ENCODE peak calls at places on chromosome 5, in seven cellular contexts. One of them, this sample, is unnamed.

GRCh38 chr5:39161578-39161977 is 57.8 kb downstream of the FYB1 start:
- DNase-seq in ELF-1: no peak
- DNase-seq in activated naive CD4-positive, alpha-beta T cell treated with anti-CD3 and anti-CD28 coated beads, Interleukin-2, amount 50 U/mL, for 16 hours: no peak
- DNase-seq in hippocampal formation: no peak
- DNase-seq in stimulated activated CD4-positive, alpha-beta T cell treated with anti-CD3 and anti-CD28 coated beads, TNF-alpha, amount 100 ng/mL, for 4 hours: no peak
- DNase-seq in Caco-2: no peak
- DNase-seq in erythroblast: no peak
- DNase-seq in this sample: no peak

GRCh38 chr5:25119654-25120053 is 474.9 kb upstream of the CDH10 start:
- DNase-seq in Caco-2: no peak
- DNase-seq in hippocampal formation: no peak
- DNase-seq in erythroblast: peak
- DNase-seq in stimulated activated CD4-positive, alpha-beta T cell treated with anti-CD3 and anti-CD28 coated beads, TNF-alpha, amount 100 ng/mL, for 4 hours: no peak
- DNase-seq in ELF-1: peak
- DNase-seq in activated naive CD4-positive, alpha-beta T cell treated with anti-CD3 and anti-CD28 coated beads, Interleukin-2, amount 50 U/mL, for 16 hours: no peak
- DNase-seq in this sample: peak

GRCh38 chr5:1737790-1738405 is 61.7 kb downstream of the MRPL36 start:
- DNase-seq in activated naive CD4-positive, alpha-beta T cell treated with anti-CD3 and anti-CD28 coated beads, Interleukin-2, amount 50 U/mL, for 16 hours: peak
- DNase-seq in erythroblast: peak
- DNase-seq in Caco-2: peak
- DNase-seq in ELF-1: peak
- DNase-seq in stimulated activated CD4-positive, alpha-beta T cell treated with anti-CD3 and anti-CD28 coated beads, TNF-alpha, amount 100 ng/mL, for 4 hours: no peak
- DNase-seq in hippocampal formation: no peak
- DNase-seq in this sample: peak

GRCh38 chr5:158816306-158816705 is 283.4 kb downstream of the EBF1 start:
- DNase-seq in hippocampal formation: no peak
- DNase-seq in erythroblast: no peak
- DNase-seq in activated naive CD4-positive, alpha-beta T cell treated with anti-CD3 and anti-CD28 coated beads, Interleukin-2, amount 50 U/mL, for 16 hours: no peak
- DNase-seq in ELF-1: no peak
- DNase-seq in Caco-2: no peak
- DNase-seq in stimulated activated CD4-positive, alpha-beta T cell treated with anti-CD3 and anti-CD28 coated beads, TNF-alpha, amount 100 ng/mL, for 4 hours: no peak
- DNase-seq in this sample: no peak

GRCh38 chr5:170159101-170159698 is 53.5 kb downstream of the FOXI1 start:
- DNase-seq in Caco-2: no peak
- DNase-seq in stimulated activated CD4-positive, alpha-beta T cell treated with anti-CD3 and anti-CD28 coated beads, TNF-alpha, amount 100 ng/mL, for 4 hours: no peak
- DNase-seq in activated naive CD4-positive, alpha-beta T cell treated with anti-CD3 and anti-CD28 coated beads, Interleukin-2, amount 50 U/mL, for 16 hours: no peak
- DNase-seq in erythroblast: no peak
- DNase-seq in hippocampal formation: no peak
- DNase-seq in ELF-1: no peak
- DNase-seq in this sample: peak

GRCh38 chr5:89208392-89208791 is 325.4 kb upstream of the MEF2C start:
- DNase-seq in stimulated activated CD4-positive, alpha-beta T cell treated with anti-CD3 and anti-CD28 coated beads, TNF-alpha, amount 100 ng/mL, for 4 hours: no peak
- DNase-seq in ELF-1: no peak
- DNase-seq in erythroblast: no peak
- DNase-seq in Caco-2: no peak
- DNase-seq in activated naive CD4-positive, alpha-beta T cell treated with anti-CD3 and anti-CD28 coated beads, Interleukin-2, amount 50 U/mL, for 16 hours: no peak
- DNase-seq in hippocampal formation: no peak
- DNase-seq in this sample: no peak

GRCh38 chr5:138448481-138449398 is 9.9 kb downstream of the REEP2 start:
- DNase-seq in activated naive CD4-positive, alpha-beta T cell treated with anti-CD3 and anti-CD28 coated beads, Interleukin-2, amount 50 U/mL, for 16 hours: no peak
- DNase-seq in Caco-2: no peak
- DNase-seq in hippocampal formation: peak
- DNase-seq in ELF-1: no peak
- DNase-seq in erythroblast: no peak
- DNase-seq in stimulated activated CD4-positive, alpha-beta T cell treated with anti-CD3 and anti-CD28 coated beads, TNF-alpha, amount 100 ng/mL, for 4 hours: no peak
- DNase-seq in this sample: peak

GRCh38 chr5:146336197-146336596 is 2.4 kb upstream of the POU4F3 start:
- DNase-seq in hippocampal formation: no peak
- DNase-seq in erythroblast: no peak
- DNase-seq in ELF-1: no peak
- DNase-seq in activated naive CD4-positive, alpha-beta T cell treated with anti-CD3 and anti-CD28 coated beads, Interleukin-2, amount 50 U/mL, for 16 hours: no peak
- DNase-seq in Caco-2: no peak
- DNase-seq in stimulated activated CD4-positive, alpha-beta T cell treated with anti-CD3 and anti-CD28 coated beads, TNF-alpha, amount 100 ng/mL, for 4 hours: no peak
- DNase-seq in this sample: no peak

GRCh38 chr5:138989720-138990119 is 114.6 kb upstream of the LRRTM2 start:
- DNase-seq in erythroblast: no peak
- DNase-seq in ELF-1: no peak
- DNase-seq in Caco-2: no peak
- DNase-seq in hippocampal formation: no peak
- DNase-seq in stimulated activated CD4-positive, alpha-beta T cell treated with anti-CD3 and anti-CD28 coated beads, TNF-alpha, amount 100 ng/mL, for 4 hours: no peak
- DNase-seq in activated naive CD4-positive, alpha-beta T cell treated with anti-CD3 and anti-CD28 coated beads, Interleukin-2, amount 50 U/mL, for 16 hours: no peak
- DNase-seq in this sample: peak

GRCh38 chr5:991472-992267 is 16.9 kb upstream of the NKD2 start:
- DNase-seq in activated naive CD4-positive, alpha-beta T cell treated with anti-CD3 and anti-CD28 coated beads, Interleukin-2, amount 50 U/mL, for 16 hours: no peak
- DNase-seq in erythroblast: no peak
- DNase-seq in Caco-2: no peak
- DNase-seq in ELF-1: no peak
- DNase-seq in stimulated activated CD4-positive, alpha-beta T cell treated with anti-CD3 and anti-CD28 coated beads, TNF-alpha, amount 100 ng/mL, for 4 hours: no peak
- DNase-seq in hippocampal formation: no peak
- DNase-seq in this sample: no peak

GRCh38 chr5:8253376-8253775 is 384.4 kb downstream of the MTRR start:
- DNase-seq in stimulated activated CD4-positive, alpha-beta T cell treated with anti-CD3 and anti-CD28 coated beads, TNF-alpha, amount 100 ng/mL, for 4 hours: no peak
- DNase-seq in activated naive CD4-positive, alpha-beta T cell treated with anti-CD3 and anti-CD28 coated beads, Interleukin-2, amount 50 U/mL, for 16 hours: no peak
- DNase-seq in Caco-2: no peak
- DNase-seq in erythroblast: no peak
- DNase-seq in ELF-1: no peak
- DNase-seq in hippocampal formation: no peak
- DNase-seq in this sample: no peak

GRCh38 chr5:28014779-28015178 is 976.4 kb upstream of the CDH9 start:
- DNase-seq in activated naive CD4-positive, alpha-beta T cell treated with anti-CD3 and anti-CD28 coated beads, Interleukin-2, amount 50 U/mL, for 16 hours: no peak
- DNase-seq in erythroblast: peak
- DNase-seq in stimulated activated CD4-positive, alpha-beta T cell treated with anti-CD3 and anti-CD28 coated beads, TNF-alpha, amount 100 ng/mL, for 4 hours: no peak
- DNase-seq in Caco-2: no peak
- DNase-seq in ELF-1: no peak
- DNase-seq in hippocampal formation: no peak
- DNase-seq in this sample: peak

GRCh38 chr5:172975289-172975688 is 8.3 kb upstream of the ATP6V0E1 start:
- DNase-seq in activated naive CD4-positive, alpha-beta T cell treated with anti-CD3 and anti-CD28 coated beads, Interleukin-2, amount 50 U/mL, for 16 hours: no peak
- DNase-seq in Caco-2: no peak
- DNase-seq in ELF-1: no peak
- DNase-seq in stimulated activated CD4-positive, alpha-beta T cell treated with anti-CD3 and anti-CD28 coated beads, TNF-alpha, amount 100 ng/mL, for 4 hours: no peak
- DNase-seq in hippocampal formation: no peak
- DNase-seq in erythroblast: no peak
- DNase-seq in this sample: no peak

GRCh38 chr5:109703165-109703564 is 13.4 kb downstream of the MAN2A1 start:
- DNase-seq in stimulated activated CD4-positive, alpha-beta T cell treated with anti-CD3 and anti-CD28 coated beads, TNF-alpha, amount 100 ng/mL, for 4 hours: no peak
- DNase-seq in activated naive CD4-positive, alpha-beta T cell treated with anti-CD3 and anti-CD28 coated beads, Interleukin-2, amount 50 U/mL, for 16 hours: no peak
- DNase-seq in ELF-1: no peak
- DNase-seq in Caco-2: no peak
- DNase-seq in erythroblast: peak
- DNase-seq in hippocampal formation: no peak
- DNase-seq in this sample: no peak

GRCh38 chr5:126858441-126858840 is 81.5 kb downstream of the LMNB1 start:
- DNase-seq in activated naive CD4-positive, alpha-beta T cell treated with anti-CD3 and anti-CD28 coated beads, Interleukin-2, amount 50 U/mL, for 16 hours: no peak
- DNase-seq in erythroblast: no peak
- DNase-seq in stimulated activated CD4-positive, alpha-beta T cell treated with anti-CD3 and anti-CD28 coated beads, TNF-alpha, amount 100 ng/mL, for 4 hours: no peak
- DNase-seq in ELF-1: peak
- DNase-seq in hippocampal formation: no peak
- DNase-seq in Caco-2: peak
- DNase-seq in this sample: no peak

GRCh38 chr5:143077453-143078103 is 307.4 kb downstream of the ARHGAP26 start:
- DNase-seq in activated naive CD4-positive, alpha-beta T cell treated with anti-CD3 and anti-CD28 coated beads, Interleukin-2, amount 50 U/mL, for 16 hours: no peak
- DNase-seq in Caco-2: no peak
- DNase-seq in ELF-1: no peak
- DNase-seq in erythroblast: no peak
- DNase-seq in hippocampal formation: no peak
- DNase-seq in stimulated activated CD4-positive, alpha-beta T cell treated with anti-CD3 and anti-CD28 coated beads, TNF-alpha, amount 100 ng/mL, for 4 hours: no peak
- DNase-seq in this sample: no peak

GRCh38 chr5:148179234-148179824 is 11.0 kb downstream of the SPINK14 start:
- DNase-seq in erythroblast: peak
- DNase-seq in hippocampal formation: no peak
- DNase-seq in activated naive CD4-positive, alpha-beta T cell treated with anti-CD3 and anti-CD28 coated beads, Interleukin-2, amount 50 U/mL, for 16 hours: no peak
- DNase-seq in ELF-1: no peak
- DNase-seq in Caco-2: no peak
- DNase-seq in stimulated activated CD4-positive, alpha-beta T cell treated with anti-CD3 and anti-CD28 coated beads, TNF-alpha, amount 100 ng/mL, for 4 hours: no peak
- DNase-seq in this sample: peak

GRCh38 chr5:65086234-65086886 is 317.6 kb downstream of the CWC27 start:
- DNase-seq in activated naive CD4-positive, alpha-beta T cell treated with anti-CD3 and anti-CD28 coated beads, Interleukin-2, amount 50 U/mL, for 16 hours: no peak
- DNase-seq in stimulated activated CD4-positive, alpha-beta T cell treated with anti-CD3 and anti-CD28 coated beads, TNF-alpha, amount 100 ng/mL, for 4 hours: no peak
- DNase-seq in erythroblast: no peak
- DNase-seq in hippocampal formation: no peak
- DNase-seq in Caco-2: no peak
- DNase-seq in ELF-1: peak
- DNase-seq in this sample: peak

GRCh38 chr5:80620206-80620605 is 34.2 kb upstream of the MSH3 start:
- DNase-seq in erythroblast: no peak
- DNase-seq in Caco-2: no peak
- DNase-seq in stimulated activated CD4-positive, alpha-beta T cell treated with anti-CD3 and anti-CD28 coated beads, TNF-alpha, amount 100 ng/mL, for 4 hours: no peak
- DNase-seq in hippocampal formation: no peak
- DNase-seq in ELF-1: no peak
- DNase-seq in activated naive CD4-positive, alpha-beta T cell treated with anti-CD3 and anti-CD28 coated beads, Interleukin-2, amount 50 U/mL, for 16 hours: no peak
- DNase-seq in this sample: peak

GRCh38 chr5:177458912-177459350 is 12.3 kb downstream of the PRR7 start:
- DNase-seq in Caco-2: peak
- DNase-seq in stimulated activated CD4-positive, alpha-beta T cell treated with anti-CD3 and anti-CD28 coated beads, TNF-alpha, amount 100 ng/mL, for 4 hours: no peak
- DNase-seq in hippocampal formation: no peak
- DNase-seq in activated naive CD4-positive, alpha-beta T cell treated with anti-CD3 and anti-CD28 coated beads, Interleukin-2, amount 50 U/mL, for 16 hours: no peak
- DNase-seq in ELF-1: no peak
- DNase-seq in erythroblast: no peak
- DNase-seq in this sample: peak

GRCh38 chr5:88785396-88786216 is 97.4 kb downstream of the MEF2C start:
- DNase-seq in activated naive CD4-positive, alpha-beta T cell treated with anti-CD3 and anti-CD28 coated beads, Interleukin-2, amount 50 U/mL, for 16 hours: no peak
- DNase-seq in Caco-2: no peak
- DNase-seq in hippocampal formation: no peak
- DNase-seq in stimulated activated CD4-positive, alpha-beta T cell treated with anti-CD3 and anti-CD28 coated beads, TNF-alpha, amount 100 ng/mL, for 4 hours: no peak
- DNase-seq in erythroblast: no peak
- DNase-seq in ELF-1: peak
- DNase-seq in this sample: peak

GRCh38 chr5:179802207-179802883 is 4.3 kb downstream of the MGAT4B start:
- DNase-seq in erythroblast: no peak
- DNase-seq in ELF-1: peak
- DNase-seq in hippocampal formation: no peak
- DNase-seq in stimulated activated CD4-positive, alpha-beta T cell treated with anti-CD3 and anti-CD28 coated beads, TNF-alpha, amount 100 ng/mL, for 4 hours: no peak
- DNase-seq in activated naive CD4-positive, alpha-beta T cell treated with anti-CD3 and anti-CD28 coated beads, Interleukin-2, amount 50 U/mL, for 16 hours: no peak
- DNase-seq in Caco-2: no peak
- DNase-seq in this sample: no peak

GRCh38 chr5:172765766-172766286 is 5.2 kb downstream of the DUSP1 start:
- DNase-seq in erythroblast: no peak
- DNase-seq in stimulated activated CD4-positive, alpha-beta T cell treated with anti-CD3 and anti-CD28 coated beads, TNF-alpha, amount 100 ng/mL, for 4 hours: no peak
- DNase-seq in Caco-2: no peak
- DNase-seq in activated naive CD4-positive, alpha-beta T cell treated with anti-CD3 and anti-CD28 coated beads, Interleukin-2, amount 50 U/mL, for 16 hours: no peak
- DNase-seq in hippocampal formation: no peak
- DNase-seq in ELF-1: no peak
- DNase-seq in this sample: peak

GRCh38 chr5:111757582-111758283 is 739 bp upstream of the NREP start:
- DNase-seq in stimulated activated CD4-positive, alpha-beta T cell treated with anti-CD3 and anti-CD28 coated beads, TNF-alpha, amount 100 ng/mL, for 4 hours: peak
- DNase-seq in hippocampal formation: peak
- DNase-seq in ELF-1: peak
- DNase-seq in activated naive CD4-positive, alpha-beta T cell treated with anti-CD3 and anti-CD28 coated beads, Interleukin-2, amount 50 U/mL, for 16 hours: peak
- DNase-seq in erythroblast: peak
- DNase-seq in Caco-2: peak
- DNase-seq in this sample: peak

GRCh38 chr5:172437445-172438303 is 16.7 kb downstream of the SH3PXD2B start:
- DNase-seq in Caco-2: no peak
- DNase-seq in stimulated activated CD4-positive, alpha-beta T cell treated with anti-CD3 and anti-CD28 coated beads, TNF-alpha, amount 100 ng/mL, for 4 hours: no peak
- DNase-seq in ELF-1: no peak
- DNase-seq in hippocampal formation: peak
- DNase-seq in erythroblast: no peak
- DNase-seq in activated naive CD4-positive, alpha-beta T cell treated with anti-CD3 and anti-CD28 coated beads, Interleukin-2, amount 50 U/mL, for 16 hours: no peak
- DNase-seq in this sample: peak

GRCh38 chr5:105868038-105868775 is 1802.5 kb downstream of the EFNA5 start:
- DNase-seq in activated naive CD4-positive, alpha-beta T cell treated with anti-CD3 and anti-CD28 coated beads, Interleukin-2, amount 50 U/mL, for 16 hours: no peak
- DNase-seq in Caco-2: no peak
- DNase-seq in stimulated activated CD4-positive, alpha-beta T cell treated with anti-CD3 and anti-CD28 coated beads, TNF-alpha, amount 100 ng/mL, for 4 hours: no peak
- DNase-seq in ELF-1: no peak
- DNase-seq in erythroblast: no peak
- DNase-seq in hippocampal formation: no peak
- DNase-seq in this sample: peak

GRCh38 chr5:39520232-39520572 is 95.4 kb upstream of the DAB2 start:
- DNase-seq in Caco-2: no peak
- DNase-seq in ELF-1: no peak
- DNase-seq in hippocampal formation: no peak
- DNase-seq in stimulated activated CD4-positive, alpha-beta T cell treated with anti-CD3 and anti-CD28 coated beads, TNF-alpha, amount 100 ng/mL, for 4 hours: no peak
- DNase-seq in activated naive CD4-positive, alpha-beta T cell treated with anti-CD3 and anti-CD28 coated beads, Interleukin-2, amount 50 U/mL, for 16 hours: no peak
- DNase-seq in erythroblast: no peak
- DNase-seq in this sample: peak

GRCh38 chr5:140631063-140631462 is 1.9 kb downstream of the CD14 start:
- DNase-seq in stimulated activated CD4-positive, alpha-beta T cell treated with anti-CD3 and anti-CD28 coated beads, TNF-alpha, amount 100 ng/mL, for 4 hours: no peak
- DNase-seq in activated naive CD4-positive, alpha-beta T cell treated with anti-CD3 and anti-CD28 coated beads, Interleukin-2, amount 50 U/mL, for 16 hours: no peak
- DNase-seq in ELF-1: no peak
- DNase-seq in Caco-2: no peak
- DNase-seq in erythroblast: no peak
- DNase-seq in hippocampal formation: no peak
- DNase-seq in this sample: no peak

GRCh38 chr5:67206381-67207328 is 10.1 kb upstream of the CD180 start:
- DNase-seq in activated naive CD4-positive, alpha-beta T cell treated with anti-CD3 and anti-CD28 coated beads, Interleukin-2, amount 50 U/mL, for 16 hours: peak
- DNase-seq in hippocampal formation: no peak
- DNase-seq in stimulated activated CD4-positive, alpha-beta T cell treated with anti-CD3 and anti-CD28 coated beads, TNF-alpha, amount 100 ng/mL, for 4 hours: peak
- DNase-seq in Caco-2: no peak
- DNase-seq in erythroblast: peak
- DNase-seq in ELF-1: no peak
- DNase-seq in this sample: peak

GRCh38 chr5:113038714-113039113 is 62.1 kb downstream of the DCP2 start:
- DNase-seq in ELF-1: no peak
- DNase-seq in hippocampal formation: no peak
- DNase-seq in Caco-2: no peak
- DNase-seq in erythroblast: no peak
- DNase-seq in activated naive CD4-positive, alpha-beta T cell treated with anti-CD3 and anti-CD28 coated beads, Interleukin-2, amount 50 U/mL, for 16 hours: no peak
- DNase-seq in stimulated activated CD4-positive, alpha-beta T cell treated with anti-CD3 and anti-CD28 coated beads, TNF-alpha, amount 100 ng/mL, for 4 hours: no peak
- DNase-seq in this sample: peak

GRCh38 chr5:149957855-149958254 is 2.7 kb upstream of the SLC26A2 start:
- DNase-seq in erythroblast: no peak
- DNase-seq in hippocampal formation: no peak
- DNase-seq in ELF-1: no peak
- DNase-seq in stimulated activated CD4-positive, alpha-beta T cell treated with anti-CD3 and anti-CD28 coated beads, TNF-alpha, amount 100 ng/mL, for 4 hours: no peak
- DNase-seq in Caco-2: peak
- DNase-seq in activated naive CD4-positive, alpha-beta T cell treated with anti-CD3 and anti-CD28 coated beads, Interleukin-2, amount 50 U/mL, for 16 hours: no peak
- DNase-seq in this sample: no peak

GRCh38 chr5:80326468-80326867 is 6.7 kb downstream of the SPZ1 start:
- DNase-seq in hippocampal formation: no peak
- DNase-seq in ELF-1: no peak
- DNase-seq in Caco-2: no peak
- DNase-seq in activated naive CD4-positive, alpha-beta T cell treated with anti-CD3 and anti-CD28 coated beads, Interleukin-2, amount 50 U/mL, for 16 hours: no peak
- DNase-seq in stimulated activated CD4-positive, alpha-beta T cell treated with anti-CD3 and anti-CD28 coated beads, TNF-alpha, amount 100 ng/mL, for 4 hours: no peak
- DNase-seq in erythroblast: no peak
- DNase-seq in this sample: no peak

GRCh38 chr5:55915783-55916182 is 64.6 kb downstream of the IL31RA start:
- DNase-seq in stimulated activated CD4-positive, alpha-beta T cell treated with anti-CD3 and anti-CD28 coated beads, TNF-alpha, amount 100 ng/mL, for 4 hours: no peak
- DNase-seq in ELF-1: no peak
- DNase-seq in activated naive CD4-positive, alpha-beta T cell treated with anti-CD3 and anti-CD28 coated beads, Interleukin-2, amount 50 U/mL, for 16 hours: no peak
- DNase-seq in hippocampal formation: no peak
- DNase-seq in Caco-2: no peak
- DNase-seq in erythroblast: no peak
- DNase-seq in this sample: no peak

GRCh38 chr5:134139891-134140469 is 25.5 kb downstream of the TCF7 start:
- DNase-seq in ELF-1: no peak
- DNase-seq in Caco-2: peak
- DNase-seq in erythroblast: no peak
- DNase-seq in activated naive CD4-positive, alpha-beta T cell treated with anti-CD3 and anti-CD28 coated beads, Interleukin-2, amount 50 U/mL, for 16 hours: no peak
- DNase-seq in hippocampal formation: no peak
- DNase-seq in stimulated activated CD4-positive, alpha-beta T cell treated with anti-CD3 and anti-CD28 coated beads, TNF-alpha, amount 100 ng/mL, for 4 hours: no peak
- DNase-seq in this sample: no peak

GRCh38 chr5:96706433-96707111 is 44.4 kb downstream of the CAST start:
- DNase-seq in Caco-2: no peak
- DNase-seq in stimulated activated CD4-positive, alpha-beta T cell treated with anti-CD3 and anti-CD28 coated beads, TNF-alpha, amount 100 ng/mL, for 4 hours: no peak
- DNase-seq in activated naive CD4-positive, alpha-beta T cell treated with anti-CD3 and anti-CD28 coated beads, Interleukin-2, amount 50 U/mL, for 16 hours: no peak
- DNase-seq in erythroblast: peak
- DNase-seq in ELF-1: no peak
- DNase-seq in hippocampal formation: no peak
- DNase-seq in this sample: no peak

This sample was measured in cardiac fibroblast.